ENCODE peak calls at places on chromosomes 1 and 21, in four cellular contexts. One of them, this sample, is unnamed.
A peak's percentile ranks its signal among the peaks of the same experiment; 100 is the strongest.

GRCh38 chr1:204726478-204726877 is 40.9 kb upstream of the LRRN2 start:
- DNase-seq in psoas muscle: no peak
- DNase-seq in AG04450: no peak
- DNase-seq in AG09319: no peak
- DNase-seq in this sample: peak; percentile 37

GRCh38 chr1:204435886-204436271 is 24.3 kb upstream of the PPP1R15B start:
- DNase-seq in AG04450: no peak
- DNase-seq in psoas muscle: no peak
- DNase-seq in AG09319: no peak
- DNase-seq in this sample: no peak

GRCh38 chr1:192951961-192952460 is 107.1 kb downstream of the UCHL5 start:
- DNase-seq in AG04450: peak; percentile 74
- DNase-seq in psoas muscle: no peak
- DNase-seq in AG09319: peak; percentile 25
- DNase-seq in this sample: peak; percentile 42

GRCh38 chr1:70086897-70087296 is 118.5 kb downstream of the LRRC40 start:
- DNase-seq in AG09319: no peak
- DNase-seq in AG04450: no peak
- DNase-seq in psoas muscle: no peak
- DNase-seq in this sample: no peak

GRCh38 chr1:84603941-84604830 is 29.9 kb upstream of the CTBS start:
- DNase-seq in AG04450: no peak
- DNase-seq in AG09319: no peak
- DNase-seq in psoas muscle: no peak
- DNase-seq in this sample: no peak

GRCh38 chr1:205492201-205492667 is 12.2 kb upstream of the CDK18 start:
- DNase-seq in AG09319: no peak
- DNase-seq in AG04450: no peak
- DNase-seq in psoas muscle: no peak
- DNase-seq in this sample: no peak

GRCh38 chr1:64975127-64975526 is 8.8 kb upstream of the JAK1 start:
- DNase-seq in psoas muscle: no peak
- DNase-seq in AG09319: no peak
- DNase-seq in AG04450: no peak
- DNase-seq in this sample: no peak

GRCh38 chr1:57485643-57486042 is 61.8 kb upstream of the DAB1 start:
- DNase-seq in AG09319: no peak
- DNase-seq in psoas muscle: no peak
- DNase-seq in AG04450: peak; percentile 4
- DNase-seq in this sample: no peak

GRCh38 chr1:86846166-86846647 is 67.7 kb downstream of the SELENOF start:
- DNase-seq in AG04450: peak; percentile 50
- DNase-seq in AG09319: peak; percentile 89
- DNase-seq in psoas muscle: no peak
- DNase-seq in this sample: no peak

GRCh38 chr21:31447477-31447876 is 103.4 kb upstream of the TIAM1 start:
- DNase-seq in psoas muscle: peak; percentile 23
- DNase-seq in AG09319: no peak
- DNase-seq in AG04450: no peak
- DNase-seq in this sample: no peak

GRCh38 chr1:43273708-43274107 is 3.9 kb downstream of the TMEM125 start:
- DNase-seq in AG09319: no peak
- DNase-seq in AG04450: no peak
- DNase-seq in psoas muscle: no peak
- DNase-seq in this sample: no peak

GRCh38 chr1:54542962-54543539 is 5.0 kb upstream of the ACOT11 start:
- DNase-seq in psoas muscle: no peak
- DNase-seq in AG09319: no peak
- DNase-seq in AG04450: no peak
- DNase-seq in this sample: no peak

GRCh38 chr1:54543729-54544496 is 4.1 kb upstream of the ACOT11 start:
- DNase-seq in psoas muscle: no peak
- DNase-seq in AG09319: no peak
- DNase-seq in AG04450: no peak
- DNase-seq in this sample: no peak

GRCh38 chr1:54545916-54546635 is 2.0 kb upstream of the ACOT11 start:
- DNase-seq in AG09319: no peak
- DNase-seq in psoas muscle: no peak
- DNase-seq in AG04450: no peak
- DNase-seq in this sample: no peak

GRCh38 chr1:54540891-54541290 is 7.1 kb upstream of the ACOT11 start:
- DNase-seq in AG04450: no peak
- DNase-seq in psoas muscle: no peak
- DNase-seq in AG09319: no peak
- DNase-seq in this sample: no peak

GRCh38 chr1:54542120-54542961 is 5.7 kb upstream of the ACOT11 start:
- DNase-seq in AG04450: no peak
- DNase-seq in psoas muscle: peak; percentile 60
- DNase-seq in AG09319: no peak
- DNase-seq in this sample: peak; percentile 65
- TF ChIP-seq CTCF in AG04450: peak; percentile 20
- TF ChIP-seq CTCF in psoas muscle: no peak
- TF ChIP-seq CTCF in AG09319: no peak
- TF ChIP-seq CTCF in this sample: no peak

GRCh38 chr1:4594286-4594991 is 60.0 kb upstream of the AJAP1 start:
- DNase-seq in AG04450: no peak
- DNase-seq in AG09319: no peak
- DNase-seq in psoas muscle: no peak
- DNase-seq in this sample: no peak
- TF ChIP-seq CTCF in AG04450: no peak
- TF ChIP-seq CTCF in AG09319: no peak
- TF ChIP-seq CTCF in psoas muscle: no peak
- TF ChIP-seq CTCF in this sample: no peak

DNA sequence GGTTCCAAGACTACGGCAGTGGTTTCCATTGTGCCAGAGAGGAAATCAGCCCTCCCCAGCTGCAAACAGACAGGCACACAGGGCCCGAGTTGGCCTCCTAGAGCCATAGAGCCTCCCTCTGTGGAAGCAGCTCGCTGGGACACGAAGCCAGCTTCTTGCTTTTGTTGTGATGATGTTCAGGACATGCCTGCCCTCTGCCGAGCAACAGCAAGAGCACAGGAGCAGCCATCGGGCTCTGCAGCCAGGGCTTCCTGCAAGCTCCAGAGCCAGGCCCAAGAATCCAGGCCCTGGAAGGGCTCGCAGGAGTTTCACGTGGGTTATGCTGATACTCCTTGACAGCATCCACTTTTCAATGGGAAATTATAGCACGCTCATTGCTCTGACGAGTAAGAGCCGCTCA is 18.5 kb downstream of the NPHP4 start:
- DNase-seq in psoas muscle: no peak
- DNase-seq in AG09319: no peak
- DNase-seq in AG04450: no peak
- DNase-seq in this sample: no peak
- TF ChIP-seq CTCF in psoas muscle: no peak
- TF ChIP-seq CTCF in AG09319: no peak
- TF ChIP-seq CTCF in AG04450: peak; percentile 8
- TF ChIP-seq CTCF in this sample: no peak

GRCh38 chr1:230629511-230629910 is 12.8 kb upstream of the COG2 start:
- DNase-seq in AG09319: no peak
- DNase-seq in psoas muscle: no peak
- DNase-seq in AG04450: no peak
- DNase-seq in this sample: no peak

GRCh38 chr1:230622151-230622550 is 20.1 kb upstream of the COG2 start:
- DNase-seq in AG04450: no peak
- DNase-seq in AG09319: no peak
- DNase-seq in psoas muscle: no peak
- DNase-seq in this sample: no peak

GRCh38 chr1:230627767-230628166 is 14.5 kb upstream of the COG2 start:
- DNase-seq in AG09319: no peak
- DNase-seq in AG04450: no peak
- DNase-seq in psoas muscle: no peak
- DNase-seq in this sample: no peak

GRCh38 chr1:230624097-230624713 is 18.1 kb upstream of the COG2 start:
- DNase-seq in AG09319: no peak
- DNase-seq in AG04450: no peak
- DNase-seq in psoas muscle: no peak
- DNase-seq in this sample: no peak

GRCh38 chr1:230626274-230626673 is 16.0 kb upstream of the COG2 start:
- DNase-seq in AG04450: no peak
- DNase-seq in psoas muscle: no peak
- DNase-seq in AG09319: no peak
- DNase-seq in this sample: no peak
- TF ChIP-seq CTCF in AG04450: no peak
- TF ChIP-seq CTCF in psoas muscle: no peak
- TF ChIP-seq CTCF in AG09319: no peak
- TF ChIP-seq CTCF in this sample: no peak

GRCh38 chr1:28640766-28641165 is 2.1 kb downstream of the TAF12 start:
- DNase-seq in AG04450: no peak
- DNase-seq in AG09319: no peak
- DNase-seq in psoas muscle: no peak
- DNase-seq in this sample: peak; percentile 62
- TF ChIP-seq CTCF in AG04450: peak; percentile 38
- TF ChIP-seq CTCF in AG09319: peak; percentile 14
- TF ChIP-seq CTCF in psoas muscle: no peak
- TF ChIP-seq CTCF in this sample: peak; percentile 44

GRCh38 chr1:156657161-156657970 is 15.4 kb downstream of the BCAN start:
- DNase-seq in AG09319: no peak
- DNase-seq in AG04450: no peak
- DNase-seq in psoas muscle: peak; percentile 82
- DNase-seq in this sample: peak; percentile 66
- TF ChIP-seq CTCF in AG09319: peak; percentile 97
- TF ChIP-seq CTCF in AG04450: peak; percentile 96
- TF ChIP-seq CTCF in psoas muscle: peak; percentile 98
- TF ChIP-seq CTCF in this sample: peak; percentile 98

This sample was measured in GM12865.